ENCODE peak calls at places on chromosomes 3 and 15, in ten cellular contexts. I is PC-3, Y is cardiac muscle cell, B is body of pancreas, S is neural progenitor cell, Q is A549, H is AG09319, N is nephron progenitor cell, M is BJ, C is B cell. J is an unnamed sample.

GRCh38 chr3:174533286-174533685 is 325.8 kb upstream of the NAALADL2 start:
- DNase-seq in S (no peak), B (no peak), H (peak; percentile 16), Q (no peak), Y (no peak), N (no peak), I (peak; percentile 12), M (peak; percentile 26), C (no peak), J (no peak)

GRCh38 chr15:40106203-40107161 is 2.2 kb downstream of the BMF start:
- DNase-seq in C (peak; percentile 74), S (peak; percentile 95), I (peak; percentile 81), M (no peak), B (peak; percentile 94), N (peak; percentile 35), Y (peak; percentile 68), H (no peak), Q (peak; percentile 54), J (peak; percentile 49)

GRCh38 chr3:4021162-4021561 is 221.9 kb downstream of the LRRN1 start:
- DNase-seq in M (no peak), Q (no peak), H (no peak), Y (peak; percentile 37), B (no peak), S (peak; percentile 41), N (peak; percentile 14), I (no peak), C (no peak), J (no peak)

GRCh38 chr3:72628065-72628464 is 220.2 kb downstream of the SHQ1 start:
- DNase-seq in Y (no peak), B (no peak), H (no peak), M (no peak), Q (no peak), I (peak; percentile 94), N (no peak), C (no peak), S (no peak), J (no peak)

GRCh38 chr3:163939926-163940325 is 1138.4 kb downstream of the SI start:
- DNase-seq in I (peak; percentile 87), N (no peak), H (no peak), S (peak; percentile 18), M (no peak), B (no peak), Y (no peak), Q (no peak), C (no peak), J (no peak)

GRCh38 chr15:52100807-52101206 is 11.8 kb downstream of the BCL2L10 start:
- DNase-seq in Q (no peak), N (no peak), B (peak; percentile 63), H (peak; percentile 84), S (no peak), M (peak; percentile 79), Y (no peak), I (peak; percentile 81), C (no peak), J (no peak)

GRCh38 chr15:57626713-57627440 is 35.2 kb downstream of the MYZAP start:
- DNase-seq in B (no peak), S (no peak), N (no peak), H (no peak), Y (no peak), Q (no peak), I (no peak), M (no peak), C (no peak), J (no peak)

GRCh38 chr15:91422704-91423254 is 322.7 kb downstream of the SV2B start:
- DNase-seq in N (no peak), B (no peak), H (no peak), M (no peak), Y (no peak), S (no peak), Q (no peak), C (no peak), I (no peak), J (no peak)

GRCh38 chr3:111572061-111572460 is 23.1 kb downstream of the ZBED2 start:
- DNase-seq in Q (no peak), B (no peak), H (no peak), M (no peak), I (no peak), S (no peak), C (no peak), N (no peak), Y (no peak), J (no peak)

GRCh38 chr3:141659821-141660597 is 78.1 kb upstream of the RNF7 start:
- DNase-seq in Q (peak; percentile 47), Y (peak; percentile 83), S (peak; percentile 78), N (peak; percentile 88), M (no peak), H (no peak), C (no peak), B (peak; percentile 75), I (peak; percentile 37), J (peak; percentile 47)

GRCh38 chr15:60519218-60519617 is 40.3 kb upstream of the ICE2 start:
- DNase-seq in B (no peak), I (no peak), Q (no peak), S (no peak), H (no peak), M (no peak), N (no peak), C (no peak), Y (no peak), J (no peak)

GRCh38 chr3:165466856-165467255 is 270.7 kb upstream of the SLITRK3 start:
- DNase-seq in Q (no peak), B (no peak), C (no peak), S (no peak), Y (peak; percentile 2), N (no peak), M (no peak), I (peak; percentile 8), H (no peak), J (no peak)

GRCh38 chr15:36161781-36162212 is 417.6 kb upstream of the CDIN1 start:
- DNase-seq in Y (no peak), S (peak; percentile 50), H (peak; percentile 82), I (peak; percentile 80), C (no peak), M (peak; percentile 65), N (no peak), B (peak; percentile 5), Q (no peak), J (no peak)

GRCh38 chr3:59094446-59094845 is 44.6 kb upstream of the CFAP20DC start:
- DNase-seq in H (no peak), S (no peak), M (no peak), Y (no peak), N (no peak), C (no peak), Q (no peak), I (no peak), B (no peak), J (no peak)
- TF ChIP-seq CTCF in H (no peak), S (no peak), M (no peak), Y (no peak), N (no peak), C (no peak), Q (no peak), I (no peak), B (no peak), J (no peak)

GRCh38 chr3:181844227-181844626 is 132.5 kb downstream of the SOX2 start:
- DNase-seq in M (no peak), N (no peak), B (no peak), S (peak; percentile 19), H (no peak), I (no peak), C (no peak), Q (no peak), Y (no peak), J (no peak)

GRCh38 chr3:181851063-181851462 is 139.3 kb downstream of the SOX2 start:
- DNase-seq in S (no peak), Q (no peak), H (no peak), M (no peak), C (no peak), Y (no peak), N (no peak), B (no peak), I (peak; percentile 79), J (no peak)

GRCh38 chr3:181847276-181847675 is 135.6 kb downstream of the SOX2 start:
- DNase-seq in S (no peak), Q (no peak), H (no peak), M (no peak), N (no peak), Y (no peak), I (peak; percentile 35), B (no peak), C (no peak), J (no peak)
- TF ChIP-seq CTCF in S (no peak), Q (no peak), H (no peak), M (no peak), N (no peak), Y (no peak), I (no peak), B (no peak), C (no peak), J (no peak)

DNA sequence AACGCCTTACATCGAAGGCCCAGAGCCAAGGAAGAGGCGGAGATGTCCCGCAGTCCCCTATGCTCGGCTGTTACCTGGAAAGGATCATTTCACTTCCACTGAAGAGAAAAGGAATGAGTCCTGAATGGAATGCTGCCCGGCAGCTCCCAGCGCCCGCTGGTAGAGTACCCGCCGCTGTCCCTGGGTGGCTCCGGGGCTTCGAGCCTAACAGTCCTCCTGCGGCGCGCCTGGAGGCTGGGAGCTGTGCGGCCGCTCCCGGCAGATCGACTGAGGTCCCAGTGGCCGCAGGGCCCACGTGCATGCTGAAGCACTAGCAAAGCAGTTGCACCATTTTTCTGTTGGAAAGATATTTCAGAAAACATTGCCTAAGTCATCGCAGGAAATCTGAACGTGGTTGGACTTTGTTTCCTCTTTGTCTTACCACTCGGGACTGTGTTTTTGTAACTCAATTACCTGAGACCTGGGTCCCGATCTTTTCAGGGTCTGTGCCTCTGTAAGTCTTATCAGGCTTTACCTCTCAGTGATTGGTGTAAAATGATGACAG is 984 bp downstream of the RNU6-1 start:
- DNase-seq in H (no peak), C (peak; percentile 33), Q (no peak), S (peak; percentile 87), Y (peak; percentile 87), B (peak; percentile 79), I (peak; percentile 61), M (no peak), N (peak; percentile 71), J (peak; percentile 62)
- TF ChIP-seq CTCF in H (no peak), C (no peak), Q (no peak), S (peak; percentile 19), Y (no peak), B (no peak), I (no peak), M (no peak), N (no peak), J (no peak)

GRCh38 chr3:172038823-172039222 is 555 bp upstream of the FNDC3B start:
- DNase-seq in Q (no peak), M (no peak), S (peak; percentile 21), H (no peak), I (no peak), B (no peak), N (no peak), C (no peak), Y (no peak), J (no peak)

GRCh38 chr3:172031957-172032356 is 7.4 kb upstream of the FNDC3B start:
- DNase-seq in M (no peak), C (no peak), S (no peak), I (no peak), Q (no peak), B (no peak), Y (no peak), H (no peak), N (no peak), J (no peak)

GRCh38 chr3:172033392-172033791 is 6.0 kb upstream of the FNDC3B start:
- DNase-seq in M (no peak), S (no peak), B (no peak), H (no peak), Y (no peak), N (no peak), Q (no peak), I (no peak), C (no peak), J (no peak)

GRCh38 chr3:172036541-172037215 is 2.7 kb upstream of the FNDC3B start:
- DNase-seq in S (no peak), M (no peak), B (no peak), H (no peak), Y (no peak), Q (no peak), C (no peak), I (no peak), N (no peak), J (no peak)

GRCh38 chr3:172034786-172035685 is 4.3 kb upstream of the FNDC3B start:
- DNase-seq in Y (no peak), M (no peak), S (peak; percentile 32), C (peak; percentile 37), B (peak; percentile 38), N (no peak), I (peak; percentile 46), Q (no peak), H (no peak), J (peak; percentile 31)
- TF ChIP-seq CTCF in Y (peak; percentile 40), M (peak; percentile 45), S (peak; percentile 52), C (peak; percentile 67), B (peak; percentile 35), N (no peak), I (peak; percentile 56), Q (peak; percentile 10), H (peak; percentile 26), J (peak; percentile 60)